ENCODE peak calls at places on chromosome 22, in four cellular contexts. Z is GM12891, T is K562, E is GM12878. I is an unnamed sample.

GRCh38 chr22:29117799-29118477 is 45.1 kb downstream of the KREMEN1 start:
- DNase-seq in Z (no peak), T (no peak), E (no peak), I (peak; percentile 70)

GRCh38 chr22:43867839-43868652 is 5.7 kb upstream of the SULT4A1 start:
- DNase-seq in Z (no peak), T (peak; percentile 55), E (no peak), I (peak; percentile 16)

GRCh38 chr22:33803371-33803770 is 116.9 kb downstream of the LARGE1 start:
- DNase-seq in Z (no peak), T (no peak), E (no peak), I (no peak)

GRCh38 chr22:21841422-21841821 is 26.0 kb downstream of the MAPK1 start:
- DNase-seq in Z (no peak), T (no peak), E (no peak), I (no peak)

GRCh38 chr22:44329179-44329796 is 16.5 kb upstream of the SHISAL1 start:
- DNase-seq in Z (peak; percentile 82), T (no peak), E (peak; percentile 32), I (no peak)

GRCh38 chr22:26170795-26171194 is 1.5 kb downstream of the SEZ6L start:
- DNase-seq in Z (no peak), T (peak; percentile 67), E (no peak), I (no peak)

GRCh38 chr22:21984793-21985192 is 2.2 kb upstream of the TOP3B start:
- DNase-seq in Z (no peak), T (peak; percentile 81), E (no peak), I (no peak)

GRCh38 chr22:40345801-40346177 is 511 bp upstream of the ADSL start:
- DNase-seq in Z (no peak), T (peak; percentile 22), E (no peak), I (peak; percentile 43)

GRCh38 chr22:26479792-26480610 is 3.6 kb downstream of the HPS4 start:
- DNase-seq in Z (no peak), T (no peak), E (no peak), I (no peak)

GRCh38 chr22:39003165-39003638 is 10.9 kb upstream of the APOBEC3C start:
- DNase-seq in Z (peak; percentile 78), T (peak; percentile 61), E (peak; percentile 81), I (peak; percentile 85)

GRCh38 chr22:19844423-19845368 is 10.0 kb downstream of the GNB1L start:
- DNase-seq in Z (no peak), T (no peak), E (no peak), I (no peak)

GRCh38 chr22:29765905-29766631 is 739 bp downstream of the ZMAT5 start:
- DNase-seq in Z (peak; percentile 49), T (peak; percentile 43), E (no peak), I (peak; percentile 49)

GRCh38 chr22:29233503-29233902 is 27.8 kb downstream of the EMID1 start:
- DNase-seq in Z (no peak), T (no peak), E (no peak), I (no peak)

GRCh38 chr22:20624161-20624616 is 116.8 kb downstream of the MED15 start:
- DNase-seq in Z (no peak), T (no peak), E (peak; percentile 85), I (no peak)

GRCh38 chr22:45254388-45254787 is 13.7 kb upstream of the KIAA0930 start:
- DNase-seq in Z (no peak), T (no peak), E (no peak), I (no peak)

GRCh38 chr22:37473437-37473946 is 12.7 kb downstream of the MFNG start:
- DNase-seq in Z (no peak), T (no peak), E (no peak), I (no peak)

GRCh38 chr22:19664951-19665783 is 49.1 kb upstream of the SEPTIN5 start:
- DNase-seq in Z (no peak), T (no peak), E (no peak), I (no peak)

GRCh38 chr22:21694795-21695431 is 29.1 kb downstream of the PPIL2 start:
- DNase-seq in Z (no peak), T (no peak), E (no peak), I (no peak)

GRCh38 chr22:29947410-29948387 is 64.7 kb downstream of the MTMR3 start:
- DNase-seq in Z (no peak), T (no peak), E (no peak), I (no peak)

GRCh38 chr22:40029189-40029890 is 34.6 kb downstream of the FAM83F start:
- DNase-seq in Z (no peak), T (no peak), E (no peak), I (no peak)

GRCh38 chr22:25448435-25449051 is 115.9 kb upstream of the GRK3 start:
- DNase-seq in Z (no peak), T (peak; percentile 40), E (no peak), I (no peak)

GRCh38 chr22:17133137-17133536 is 12.0 kb upstream of the TMEM121B start:
- DNase-seq in Z (no peak), T (no peak), E (no peak), I (no peak)

GRCh38 chr22:36286096-36286957 is 33.4 kb downstream of the APOL1 start:
- DNase-seq in Z (peak; percentile 81), T (peak; percentile 77), E (no peak), I (peak; percentile 65)
- TF ChIP-seq SPI1 in Z (no peak), T (no peak), E (no peak), I (no peak)

GRCh38 chr22:47394504-47395440 is 632.3 kb downstream of the TBC1D22A start:
- DNase-seq in Z (no peak), T (no peak), E (no peak), I (no peak)
- TF ChIP-seq SPI1 in Z (no peak), T (no peak), E (no peak), I (no peak)

DNA sequence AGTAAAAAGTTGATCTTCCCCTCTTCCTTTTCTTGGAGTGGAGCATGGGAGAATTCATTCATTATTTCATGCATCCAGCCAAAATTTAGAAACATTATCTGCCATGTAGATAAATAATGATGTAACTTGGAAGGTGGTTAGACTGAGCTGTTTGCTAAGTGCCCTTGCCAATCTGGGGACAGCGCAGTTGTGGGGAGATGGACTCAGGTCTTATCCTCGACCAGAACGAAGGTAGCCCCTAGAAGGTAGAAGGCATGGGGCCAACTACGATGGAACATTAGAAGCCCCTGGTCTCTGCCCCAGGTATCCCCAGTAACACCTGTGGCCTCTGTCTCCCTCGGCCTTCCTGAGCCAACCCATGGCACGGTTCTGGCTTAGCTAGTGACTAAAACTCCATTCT is 53.0 kb upstream of the TIMP3 start:
- DNase-seq in Z (no peak), T (no peak), E (no peak), I (no peak)
- TF ChIP-seq SPI1 in Z (no peak), T (no peak), E (no peak), I (no peak)

GRCh38 chr22:36456459-36456835 is 25.0 kb downstream of the TXN2 start:
- DNase-seq in Z (no peak), T (no peak), E (no peak), I (peak; percentile 49)
- TF ChIP-seq SPI1 in Z (no peak), T (no peak), E (no peak), I (no peak)

DNA sequence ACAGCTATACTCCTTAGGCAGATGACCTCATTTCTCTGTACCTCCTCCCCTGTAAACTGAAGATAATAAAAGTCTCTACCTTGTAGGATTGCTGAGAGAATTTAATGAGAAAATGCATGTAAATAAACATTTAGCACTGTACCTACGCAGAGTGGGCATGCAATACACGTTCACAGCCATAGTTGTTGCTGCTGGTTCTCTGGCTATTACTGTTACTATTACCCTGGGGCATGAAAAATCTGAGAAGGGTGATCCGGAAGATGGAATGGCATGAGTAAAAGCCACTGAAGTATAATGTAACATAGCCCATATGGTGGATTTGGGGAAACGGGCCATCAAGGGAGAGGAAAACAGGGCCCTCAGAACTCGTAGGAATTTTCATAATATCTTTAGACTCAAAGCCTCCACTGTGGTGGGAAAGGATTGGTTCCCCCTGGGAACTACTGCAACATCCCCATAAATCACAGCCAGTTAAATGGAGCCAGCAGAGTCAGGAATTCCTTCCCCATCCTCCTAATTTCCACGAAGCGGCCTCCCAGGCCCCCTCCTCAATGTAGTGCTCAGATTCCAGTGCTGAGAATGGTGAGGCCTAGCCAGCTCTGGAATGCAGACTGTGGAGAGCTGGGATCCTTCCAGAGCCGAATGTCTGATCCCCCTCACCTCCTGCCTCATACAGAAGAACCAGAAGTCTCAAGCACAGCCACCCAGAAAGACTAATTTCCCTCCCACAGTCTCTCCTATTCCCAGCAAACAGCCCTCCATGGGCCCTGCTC is 205.2 kb downstream of the MN1 start:
- DNase-seq in Z (no peak), T (no peak), E (no peak), I (no peak)
- TF ChIP-seq SPI1 in Z (no peak), T (no peak), E (no peak), I (no peak)

GRCh38 chr22:42462016-42462415 is 29.8 kb upstream of the NFAM1 start:
- DNase-seq in Z (no peak), T (peak; percentile 37), E (no peak), I (no peak)
- TF ChIP-seq SPI1 in Z (no peak), T (no peak), E (no peak), I (no peak)

GRCh38 chr22:48720662-48721393 is 1106.8 kb downstream of the BRD1 start:
- DNase-seq in Z (no peak), T (no peak), E (no peak), I (no peak)

GRCh38 chr22:48722661-48723060 is 1105.0 kb downstream of the BRD1 start:
- DNase-seq in Z (no peak), T (no peak), E (no peak), I (no peak)

GRCh38 chr22:48718818-48719500 is 1108.7 kb downstream of the BRD1 start:
- DNase-seq in Z (no peak), T (no peak), E (no peak), I (no peak)

GRCh38 chr22:48719978-48720661 is 1107.6 kb downstream of the BRD1 start:
- DNase-seq in Z (no peak), T (peak; percentile 72), E (no peak), I (no peak)

DNA sequence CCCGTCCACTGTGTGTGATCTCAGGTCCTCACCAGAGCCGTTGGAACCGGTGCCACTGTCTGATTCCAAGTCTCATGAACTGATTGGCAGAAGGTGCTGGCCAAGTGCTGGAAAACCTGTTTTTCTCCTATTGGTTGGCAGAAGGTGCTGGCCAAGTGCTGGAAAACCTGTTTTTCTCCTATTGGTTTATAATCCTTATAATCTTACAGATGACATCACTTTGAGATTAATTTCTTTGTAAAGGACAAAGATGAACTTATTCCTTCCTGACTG is 1106.3 kb downstream of the BRD1 start:
- DNase-seq in Z (no peak), T (no peak), E (no peak), I (no peak)
- TF ChIP-seq SPI1 in Z (no peak), T (no peak), E (no peak), I (no peak)